ENCODE peak calls at places on chromosomes 5 and 9, in five cellular contexts. C is GM03348; V is activated naive CD8-positive, alpha-beta T cell treated with anti-CD3 and anti-CD28 coated beads, Interleukin-2, amount 50 U/mL, for 24 hours; H is tibial nerve; D is cardiac fibroblast. Y is an unnamed sample.

GRCh38 chr9:121725008-121725795 is 73.8 kb downstream of the DAB2IP start:
- DNase-seq in C (peak), V (no peak), H (peak), D (peak), Y (no peak)

GRCh38 chr5:171808951-171809350 is 23.3 kb downstream of the SMIM23 start:
- DNase-seq in C (peak), V (no peak), H (no peak), D (peak), Y (no peak)

GRCh38 chr9:13719410-13719809 is 439.9 kb upstream of the MPDZ start:
- DNase-seq in C (no peak), V (no peak), H (no peak), D (peak), Y (no peak)

GRCh38 chr9:133597316-133597957 is 11.8 kb downstream of the FAM163B start:
- DNase-seq in C (no peak), V (no peak), H (no peak), D (peak), Y (no peak)

GRCh38 chr5:131545856-131546255 is 89.2 kb downstream of the RAPGEF6 start:
- DNase-seq in C (peak), V (no peak), H (no peak), D (peak), Y (no peak)

GRCh38 chr5:63127054-63127453 is 548.4 kb downstream of the LRRC70 start:
- DNase-seq in C (peak), V (no peak), H (no peak), D (peak), Y (no peak)

GRCh38 chr5:80736730-80737129 is 81.9 kb upstream of the DHFR start:
- DNase-seq in C (no peak), V (no peak), H (no peak), D (peak), Y (no peak)

GRCh38 chr5:39191216-39191615 is 28.1 kb downstream of the FYB1 start:
- DNase-seq in C (no peak), V (no peak), H (no peak), D (no peak), Y (no peak)

GRCh38 chr9:83544002-83544698 is 5.9 kb upstream of the FRMD3 start:
- DNase-seq in C (peak), V (no peak), H (no peak), D (peak), Y (peak)

GRCh38 chr9:18699749-18700148 is 225.8 kb downstream of the ADAMTSL1 start:
- DNase-seq in C (peak), V (no peak), H (no peak), D (no peak), Y (no peak)

GRCh38 chr9:97990259-97990658 is 7.1 kb downstream of the ANP32B start:
- DNase-seq in C (peak), V (no peak), H (no peak), D (peak), Y (no peak)

GRCh38 chr5:158599132-158599531 is 500.6 kb downstream of the EBF1 start:
- DNase-seq in C (peak), V (no peak), H (no peak), D (peak), Y (no peak)